ENCODE peak calls at places on chromosome 19, in ten cellular contexts. N is prostate gland, K is esophagus squamous epithelium, W is sigmoid colon, V is heart left ventricle, Q is uterus, D is thyroid gland, H is suprapubic skin, O is ovary, J is A549. L is an unnamed sample.

GRCh38 chr19:12970070-12970820 is 869 bp downstream of the DAND5 start:
- DNase-seq in N (no peak), K (no peak), W (no peak), V (no peak), Q (no peak), D (no peak), H (no peak), O (no peak), J (no peak), L (no peak)

GRCh38 chr19:44553478-44554171 is 24.1 kb upstream of the CEACAM20 start:
- DNase-seq in N (no peak), K (no peak), W (no peak), V (no peak), Q (no peak), D (no peak), H (no peak), O (no peak), J (no peak), L (no peak)

GRCh38 chr19:45187421-45188100 is 9.0 kb downstream of the BLOC1S3 start:
- DNase-seq in N (no peak), K (no peak), W (no peak), V (no peak), Q (no peak), D (peak; percentile 34), H (no peak), O (no peak), J (peak; percentile 49), L (no peak)

GRCh38 chr19:10114651-10115391 is 3.3 kb downstream of the P2RY11 start:
- DNase-seq in N (no peak), K (no peak), W (no peak), V (no peak), Q (no peak), D (no peak), H (no peak), O (peak; percentile 58), J (no peak), L (no peak)

GRCh38 chr19:10924597-10924996 is 3.8 kb downstream of the YIPF2 start:
- DNase-seq in N (no peak), K (no peak), W (no peak), V (no peak), Q (no peak), D (no peak), H (no peak), O (no peak), J (no peak), L (no peak)

GRCh38 chr19:29467824-29468401 is 57.9 kb upstream of the VSTM2B start:
- DNase-seq in N (no peak), K (no peak), W (no peak), V (no peak), Q (no peak), D (no peak), H (no peak), O (no peak), J (peak; percentile 36), L (no peak)

GRCh38 chr19:39679056-39679790 is 23.5 kb downstream of the LGALS16 start:
- DNase-seq in N (no peak), K (no peak), W (no peak), V (no peak), Q (no peak), D (peak; percentile 3), H (no peak), O (no peak), J (no peak), L (no peak)

GRCh38 chr19:50046649-50047503 is 21.1 kb downstream of the ZNF473 start:
- DNase-seq in N (peak; percentile 43), K (no peak), W (peak; percentile 70), V (no peak), Q (no peak), D (peak; percentile 82), H (peak; percentile 73), O (peak; percentile 55), J (no peak), L (peak; percentile 29)

GRCh38 chr19:30086916-30087315 is 144.9 kb downstream of the URI1 start:
- DNase-seq in N (no peak), K (no peak), W (no peak), V (no peak), Q (no peak), D (no peak), H (no peak), O (no peak), J (no peak), L (no peak)

GRCh38 chr19:42386974-42387707 is 3.0 kb downstream of the CNFN start:
- DNase-seq in N (peak; percentile 67), K (no peak), W (peak; percentile 74), V (peak; percentile 60), Q (peak; percentile 39), D (peak; percentile 53), H (peak; percentile 79), O (peak; percentile 55), J (peak; percentile 100), L (peak; percentile 55)

GRCh38 chr19:45071969-45072790 is 4.1 kb downstream of the ZNF296 start:
- DNase-seq in N (no peak), K (no peak), W (no peak), V (no peak), Q (no peak), D (no peak), H (no peak), O (no peak), J (no peak), L (peak; percentile 78)

GRCh38 chr19:19120308-19121156 is 17.7 kb downstream of the TMEM161A start:
- DNase-seq in N (no peak), K (no peak), W (peak; percentile 95), V (no peak), Q (peak; percentile 96), D (no peak), H (no peak), O (peak; percentile 97), J (no peak), L (peak; percentile 68)

GRCh38 chr19:14661372-14661924 is 13.2 kb downstream of the ADGRE3 start:
- DNase-seq in N (no peak), K (no peak), W (no peak), V (no peak), Q (no peak), D (no peak), H (no peak), O (no peak), J (no peak), L (no peak)
- TF ChIP-seq CTCF in N (no peak), K (no peak), W (no peak), V (no peak), Q (no peak), D (no peak), H (no peak), O (no peak), J (no peak), L (no peak)

GRCh38 chr19:48954595-48955307 is at the start of gene BAX:
- DNase-seq in N (peak; percentile 95), K (peak; percentile 48), W (peak; percentile 99), V (peak; percentile 97), Q (peak; percentile 94), D (peak; percentile 97), H (peak; percentile 96), O (peak; percentile 98), J (peak; percentile 100), L (peak; percentile 98)
- TF ChIP-seq POLR2A in N (peak; percentile 83), K (peak; percentile 52), W (no peak), V (no peak), Q (peak; percentile 86), D (peak; percentile 79), H (no peak), O (peak; percentile 64), J (peak; percentile 67), L (no peak)

DNA sequence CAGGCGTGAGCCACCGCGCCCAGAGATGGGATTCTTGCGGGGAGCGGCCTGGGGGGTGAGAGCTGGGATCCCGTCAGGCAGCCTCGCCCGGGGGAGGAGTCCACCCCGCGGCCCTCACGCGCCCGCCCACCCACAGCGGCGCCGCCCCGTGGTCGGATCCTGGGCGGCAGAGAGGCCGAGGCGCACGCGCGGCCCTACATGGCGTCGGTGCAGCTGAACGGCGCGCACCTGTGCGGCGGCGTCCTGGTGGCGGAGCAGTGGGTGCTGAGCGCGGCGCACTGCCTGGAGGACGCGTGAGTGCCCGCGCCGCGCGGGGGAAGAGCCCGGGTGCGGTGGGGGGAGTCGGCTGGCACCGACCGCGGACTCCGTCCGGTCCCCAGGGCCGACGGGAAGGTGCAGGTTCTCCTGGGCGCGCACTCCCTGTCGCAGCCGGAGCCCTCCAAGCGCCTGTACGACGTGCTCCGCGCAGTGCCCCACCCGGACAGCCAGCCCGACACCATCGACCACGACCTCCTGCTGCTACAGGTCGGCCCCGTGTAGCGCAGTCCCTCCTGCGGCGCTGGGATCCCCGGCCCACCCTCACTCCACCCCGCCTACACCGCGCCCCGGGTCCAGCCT is 1.1 kb downstream of the CFD start:
- DNase-seq in N (peak; percentile 33), K (no peak), W (peak; percentile 89), V (peak; percentile 77), Q (no peak), D (peak; percentile 68), H (no peak), O (peak; percentile 73), J (peak; percentile 75), L (peak; percentile 59)
- TF ChIP-seq CTCF in N (peak; percentile 42), K (no peak), W (no peak), V (no peak), Q (no peak), D (peak; percentile 28), H (peak; percentile 18), O (no peak), J (peak; percentile 26), L (no peak)

DNA sequence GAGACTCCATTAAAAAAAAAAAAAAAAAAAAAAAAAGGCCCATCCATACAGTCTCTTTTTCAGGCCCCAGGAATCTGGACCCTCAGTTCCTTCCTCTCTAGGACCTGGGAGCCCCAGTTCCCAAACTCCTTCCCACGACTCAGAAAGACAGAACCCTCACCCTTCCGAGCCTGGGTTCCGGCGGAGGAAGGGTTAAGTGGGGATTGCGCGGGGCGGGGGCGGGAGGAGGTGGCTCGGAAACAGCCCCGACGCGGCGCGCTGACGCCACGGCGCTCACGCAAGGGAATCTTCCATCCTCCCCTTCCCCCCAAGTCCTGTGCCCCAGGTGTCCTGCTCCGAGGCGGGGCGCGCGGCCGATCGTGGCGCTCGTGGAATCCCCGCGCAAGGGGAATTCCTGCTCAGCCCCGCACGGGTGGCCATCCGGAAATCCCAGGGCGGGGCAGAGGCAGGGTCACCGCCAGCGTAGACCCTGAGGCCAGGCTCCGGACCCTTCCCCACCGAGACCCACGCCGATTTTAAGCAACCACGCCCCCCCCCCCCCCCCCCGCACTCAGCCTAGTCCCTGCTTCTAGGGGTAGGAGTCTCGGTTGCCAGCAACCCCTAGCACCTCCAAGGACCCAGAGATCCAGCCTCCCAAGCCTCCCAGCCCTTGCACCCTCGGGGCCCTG is 659 bp downstream of the NFKBID start:
- DNase-seq in N (peak; percentile 75), K (peak; percentile 48), W (peak; percentile 92), V (peak; percentile 88), Q (peak; percentile 80), D (peak; percentile 91), H (peak; percentile 81), O (peak; percentile 87), J (peak; percentile 98), L (peak; percentile 85)
- TF ChIP-seq POLR2A in N (peak; percentile 69), K (no peak), W (peak; percentile 64), V (no peak), Q (no peak), D (no peak), H (no peak), O (peak; percentile 50), J (peak; percentile 77), L (no peak)